ENCODE peak calls at places on chromosomes 5 and 9, in six cellular contexts. F is right atrium auricular region; U is upper lobe of right lung; Z is left lung; R is CD8-positive, alpha-beta T cell; A is PC-3. G is an unnamed sample.

GRCh38 chr5:158163836-158164572 is 305.1 kb upstream of the CLINT1 start:
- DNase-seq in A (no peak), F (no peak), U (no peak), R (no peak), Z (no peak), G (no peak)

GRCh38 chr5:148970228-148970627 is 92.6 kb downstream of the SH3TC2 start:
- DNase-seq in R (no peak), Z (no peak), U (no peak), A (peak; percentile 84), F (no peak), G (no peak)

GRCh38 chr9:37430841-37431597 is 8.5 kb downstream of the GRHPR start:
- DNase-seq in F (no peak), R (no peak), Z (no peak), U (no peak), A (no peak), G (no peak)

GRCh38 chr5:8233479-8233878 is 364.5 kb downstream of the MTRR start:
- DNase-seq in Z (no peak), R (no peak), A (peak; percentile 42), F (no peak), U (no peak), G (no peak)

GRCh38 chr5:174503461-174504265 is 220.7 kb upstream of the MSX2 start:
- DNase-seq in Z (no peak), A (peak; percentile 92), F (peak; percentile 54), R (no peak), U (no peak), G (no peak)

GRCh38 chr9:126398403-126399058 is 71.9 kb downstream of the MVB12B start:
- DNase-seq in F (peak; percentile 83), R (peak; percentile 57), A (peak; percentile 66), U (peak; percentile 89), Z (peak; percentile 98), G (peak; percentile 87)

GRCh38 chr5:150606476-150606875 is 34.0 kb upstream of the SYNPO start:
- DNase-seq in U (no peak), R (no peak), F (no peak), Z (no peak), A (no peak), G (peak; percentile 23)

GRCh38 chr5:67181648-67182218 is 14.9 kb downstream of the CD180 start:
- DNase-seq in Z (no peak), U (no peak), A (no peak), F (no peak), R (no peak), G (no peak)

GRCh38 chr5:102537011-102537410 is 38.2 kb upstream of the SLCO6A1 start:
- DNase-seq in Z (no peak), F (no peak), U (no peak), A (no peak), R (no peak), G (no peak)

GRCh38 chr9:91059713-91060112 is 258.1 kb downstream of the SYK start:
- DNase-seq in F (peak; percentile 48), R (no peak), U (no peak), Z (no peak), A (peak; percentile 47), G (no peak)

GRCh38 chr5:143533475-143533874 is 130.0 kb upstream of the NR3C1 start:
- DNase-seq in R (no peak), F (no peak), Z (no peak), A (no peak), U (no peak), G (no peak)

DNA sequence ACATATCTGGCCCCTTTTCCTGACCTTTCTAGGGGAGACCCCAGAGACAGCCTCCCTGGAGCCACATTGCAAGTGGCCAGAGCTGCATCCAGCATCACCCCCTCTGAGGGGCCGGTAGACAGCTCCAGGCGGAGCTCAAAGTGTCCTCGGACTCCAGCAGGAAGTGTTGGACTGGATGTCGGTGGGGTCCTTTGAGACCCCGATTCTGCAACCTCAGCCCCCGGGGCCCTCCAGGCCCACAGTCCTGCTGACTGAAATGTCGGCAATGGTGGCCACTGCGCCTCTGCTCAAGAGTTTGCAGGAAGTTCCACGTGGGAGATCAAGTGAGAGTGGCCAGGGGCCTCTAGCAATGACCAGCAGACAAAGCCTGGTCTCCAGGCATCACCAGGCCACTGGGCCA is 115.9 kb upstream of the FOXD4L5 start:
- DNase-seq in Z (no peak), U (peak; percentile 58), F (no peak), R (no peak), A (no peak), G (no peak)
- H3K27ac ChIP-seq in Z (no peak overlapping the region), U (no peak overlapping the region), F (no peak overlapping the region), R (no peak overlapping the region), A (no peak overlapping the region), G (no peak overlapping the region)

GRCh38 chr5:136799806-136800372 is 434.5 kb upstream of the TRPC7 start:
- DNase-seq in R (no peak), Z (no peak), A (peak; percentile 18), F (no peak), U (no peak), G (no peak)
- H3K4me1 ChIP-seq in R (no peaks in the 10 kb centered on the region), Z (no peaks in the 10 kb centered on the region), A (peaks cover under 1% of the 10 kb centered on the region), F (no peaks in the 10 kb centered on the region), U (no peaks in the 10 kb centered on the region), G (no peaks in the 10 kb centered on the region)

GRCh38 chr5:132059043-132059695 is 1.3 kb upstream of the IL3 start:
- DNase-seq in F (peak; percentile 47), A (no peak), U (peak; percentile 53), R (peak; percentile 26), Z (peak; percentile 25), G (no peak)
- H3K36me3 ChIP-seq in F (no peaks in the 10 kb centered on the region), A (no peaks in the 10 kb centered on the region), U (no peaks in the 10 kb centered on the region), R (no peaks in the 10 kb centered on the region), Z (no peaks in the 10 kb centered on the region), G (no peaks in the 10 kb centered on the region)

DNA sequence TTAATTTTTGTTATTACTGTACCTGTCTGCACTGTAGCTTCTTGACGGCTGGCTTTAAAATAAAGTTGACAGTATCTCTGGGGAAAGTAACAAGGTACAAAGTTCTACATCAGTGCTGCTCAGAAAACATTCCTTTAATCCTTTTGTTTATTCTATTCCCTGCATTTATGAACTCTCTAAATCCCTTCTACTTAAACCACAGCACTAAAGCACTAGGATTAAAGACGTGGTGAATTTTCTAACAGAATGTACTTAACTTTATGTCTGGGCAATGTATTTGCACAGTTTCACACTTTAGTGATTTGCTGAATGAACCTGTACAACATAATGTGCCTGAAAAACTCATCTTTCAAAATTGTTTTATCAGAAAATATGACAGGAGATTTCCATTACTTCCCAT is 43.9 kb downstream of the LHFPL2 start:
- DNase-seq in A (no peak), Z (no peak), R (no peak), F (no peak), U (no peak), G (no peak)
- H3K27ac ChIP-seq in A (peak overlapping the region; percentile 85), Z (no peak overlapping the region), R (no peak overlapping the region), F (no peak overlapping the region), U (no peak overlapping the region), G (no peak overlapping the region)

GRCh38 chr5:138948391-138949222 is 73.5 kb upstream of the LRRTM2 start:
- DNase-seq in A (no peak), R (no peak), Z (peak; percentile 61), U (no peak), F (no peak), G (no peak)
- H3K4me1 ChIP-seq in A (no peaks in the 10 kb centered on the region), R (peaks cover 12% of the 10 kb centered on the region), Z (peaks cover 13% of the 10 kb centered on the region), U (peaks cover 25% of the 10 kb centered on the region), F (peaks cover 66% of the 10 kb centered on the region), G (peaks cover 18% of the 10 kb centered on the region)

GRCh38 chr5:135386886-135387628 is 12.0 kb downstream of the MACROH2A1 start:
- DNase-seq in A (peak; percentile 87), R (no peak), U (no peak), Z (no peak), F (no peak), G (no peak)
- H3K36me3 ChIP-seq in A (peaks cover 57% of the 10 kb centered on the region), R (peaks cover 18% of the 10 kb centered on the region), U (peaks cover 62% of the 10 kb centered on the region), Z (peaks cover 76% of the 10 kb centered on the region), F (peaks cover 38% of the 10 kb centered on the region), G (no peaks in the 10 kb centered on the region)

GRCh38 chr5:138725153-138725884 is 27.9 kb upstream of the CTNNA1 start:
- DNase-seq in U (no peak), A (peak; percentile 91), Z (no peak), F (peak; percentile 61), R (no peak), G (peak; percentile 26)
- H3K27ac ChIP-seq in U (no peak overlapping the region), A (peak overlapping the region; percentile 37), Z (no peak overlapping the region), F (peak overlapping the region; percentile 62), R (no peak overlapping the region), G (peak overlapping the region; percentile 17)